ENCODE peak calls at places on chromosomes 4 and X, in six cellular contexts. A is WERI-Rb-1, S is GM23338, B is neural progenitor cell, M is aorta, C is left lung. R is an unnamed sample. For H3K36me3, the result is how much of the 10 kb centered on the place peaks cover.

GRCh38 chr4:81030617-81031388 is at the start of gene BMP3:
- DNase-seq in C (peak), B (peak), S (peak), M (no peak), A (peak), R (peak)

GRCh38 chr4:23021040-23021439 is 328.3 kb downstream of the GBA3 start:
- DNase-seq in M (no peak), A (no peak), C (no peak), S (no peak), B (no peak), R (no peak)

GRCh38 chr4:56158483-56158882 is 209.7 kb downstream of the CEP135 start:
- DNase-seq in C (no peak), M (no peak), S (no peak), B (no peak), A (no peak), R (no peak)

GRCh38 chr4:6695660-6696581 is 2.2 kb downstream of the S100P start:
- DNase-seq in M (no peak), B (no peak), C (peak), A (no peak), S (no peak), R (peak)

GRCh38 chr4:53281438-53281837 is 84.4 kb downstream of the SCFD2 start:
- DNase-seq in A (no peak), C (no peak), B (no peak), M (no peak), S (no peak), R (no peak)

GRCh38 chr4:146442801-146443200 is 78.9 kb downstream of the SLC10A7 start:
- DNase-seq in B (no peak), C (no peak), S (no peak), M (no peak), A (no peak), R (no peak)

GRCh38 chrX:153946910-153947769 is 2.7 kb upstream of the RENBP start:
- DNase-seq in B (peak), A (peak), C (peak), S (peak), M (peak), R (peak)

GRCh38 chr4:173264245-173264959 is 69.8 kb downstream of the HMGB2 start:
- DNase-seq in B (peak), C (no peak), M (no peak), A (no peak), S (peak), R (no peak)

GRCh38 chrX:154370300-154370881 is 4.0 kb downstream of the FLNA start:
- DNase-seq in S (no peak), A (no peak), M (no peak), B (peak), C (no peak), R (peak)

GRCh38 chrX:31580227-31580626 is 508.4 kb upstream of the FTHL17 start:
- DNase-seq in S (peak), M (no peak), A (no peak), C (no peak), B (no peak), R (no peak)

GRCh38 chr4:87014284-87014782 is 79.5 kb downstream of the AFF1 start:
- DNase-seq in B (no peak), M (no peak), S (no peak), A (no peak), C (no peak), R (no peak)

GRCh38 chr4:161160718-161161117 is 1003.1 kb downstream of the FSTL5 start:
- DNase-seq in C (no peak), A (peak), S (peak), B (peak), M (no peak), R (no peak)

GRCh38 chr4:146330392-146330791 is 116.1 kb downstream of the REELD1 start:
- DNase-seq in B (no peak), A (no peak), S (no peak), M (no peak), C (no peak), R (no peak)

GRCh38 chrX:2576793-2577192 is 76.0 kb upstream of the DHRSX start:
- DNase-seq in B (no peak), A (no peak), C (no peak), S (no peak), M (no peak), R (no peak)

GRCh38 chrX:54807524-54808108 is at the start of gene MAGED2:
- DNase-seq in A (peak), C (no peak), S (peak), B (peak), M (peak), R (peak)

GRCh38 chr4:131044368-131044767 is 1948.4 kb downstream of the C4orf33 start:
- DNase-seq in M (no peak), S (no peak), A (no peak), B (no peak), C (no peak), R (no peak)

GRCh38 chrX:12971282-12972003 is 3.5 kb upstream of the TMSB4X start:
- DNase-seq in A (no peak), S (no peak), M (peak), B (no peak), C (no peak), R (no peak)

GRCh38 chrX:724256-724655 is 93.7 kb downstream of the SHOX start:
- DNase-seq in C (no peak), B (no peak), S (no peak), M (no peak), A (no peak), R (no peak)

GRCh38 chr4:102420563-102421221 is 75.4 kb upstream of the SLC39A8 start:
- DNase-seq in M (no peak), A (no peak), S (peak), B (no peak), C (no peak), R (no peak)

GRCh38 chr4:53990641-53991040 is 73.8 kb downstream of the CHIC2 start:
- DNase-seq in C (no peak), M (no peak), A (no peak), S (no peak), B (no peak), R (no peak)

GRCh38 chr4:6367313-6367945 is 97.8 kb downstream of the WFS1 start:
- DNase-seq in M (no peak), S (peak), B (peak), C (peak), A (no peak), R (peak)

GRCh38 chrX:41167888-41168287 is 82.6 kb downstream of the USP9X start:
- DNase-seq in C (no peak), M (no peak), S (no peak), B (no peak), A (no peak), R (no peak)
- H3K36me3 ChIP-seq in C (under half), M (under half), S (half or more), B (under half), A (half or more), R (under half)

DNA sequence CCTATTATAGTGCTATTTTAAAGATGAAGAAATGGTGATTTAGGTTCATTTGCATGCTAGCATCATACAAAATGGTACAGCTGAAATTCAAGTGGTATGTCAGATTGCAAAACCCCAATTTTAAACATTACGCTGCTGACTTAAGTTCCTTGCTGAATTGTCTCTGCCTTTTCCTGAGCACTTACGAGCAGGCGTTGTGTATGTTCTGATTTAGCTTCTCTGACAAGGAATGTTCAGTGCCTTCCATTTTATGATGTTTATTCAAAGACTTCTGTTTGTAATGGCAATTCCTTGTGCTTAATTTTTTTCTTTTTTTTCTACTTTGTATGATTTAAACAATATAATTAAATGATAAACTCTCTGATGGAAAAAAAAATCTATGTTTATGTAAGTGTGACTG is 148.1 kb downstream of the PCDH7 start:
- DNase-seq in B (no peak), C (no peak), S (no peak), A (no peak), M (no peak), R (no peak)
- H3K4me3 ChIP-seq in B (no peak), C (no peak), S (no peak), A (no peak), M (no peak), R (no peak)

GRCh38 chrX:6661731-6662130 is 126.8 kb upstream of the VCX3A start:
- DNase-seq in B (no peak), A (no peak), S (no peak), C (no peak), M (no peak), R (no peak)
- H3K36me3 ChIP-seq in B (under half), A (under half), S (under half), C (under half), M (under half), R (under half)

DNA sequence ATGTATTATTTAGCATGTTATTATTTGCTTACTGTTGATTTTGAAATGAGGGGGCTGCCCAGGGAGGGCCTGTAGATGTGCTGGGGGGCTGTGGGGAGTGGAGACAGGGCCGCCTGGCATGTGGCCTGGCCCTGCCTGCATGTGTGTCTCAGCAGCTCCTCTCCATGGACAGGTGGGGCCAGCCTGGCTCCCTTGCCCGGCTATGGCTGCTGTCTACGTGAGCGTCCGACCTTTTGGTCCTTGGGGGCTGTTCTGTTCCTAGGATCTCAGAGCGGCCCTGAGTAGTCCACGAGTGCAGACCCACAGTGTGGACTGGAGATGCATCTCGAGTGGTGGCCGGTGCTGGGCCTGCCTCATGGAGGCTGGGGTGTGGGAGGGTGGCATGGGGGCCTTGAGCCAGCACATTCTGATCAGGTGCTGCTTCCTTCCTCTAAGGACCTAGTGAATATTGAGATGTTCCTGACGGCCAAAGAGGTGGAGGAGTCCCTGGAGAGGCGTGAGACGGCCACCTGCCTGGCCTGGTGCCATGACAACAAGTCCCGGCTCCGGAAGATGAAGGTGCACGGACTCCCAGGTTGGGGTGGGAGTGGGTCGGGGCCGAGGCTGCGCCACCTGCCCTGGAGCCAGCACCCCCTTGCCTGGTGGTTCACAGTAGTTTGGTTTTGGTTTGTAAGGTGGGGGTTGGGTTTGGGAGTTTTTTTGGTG is 24.9 kb upstream of the UVSSA start:
- DNase-seq in C (peak), M (no peak), A (no peak), B (no peak), S (no peak), R (no peak)
- H3K4me3 ChIP-seq in C (no peak), M (no peak), A (no peak), B (no peak), S (no peak), R (no peak)

DNA sequence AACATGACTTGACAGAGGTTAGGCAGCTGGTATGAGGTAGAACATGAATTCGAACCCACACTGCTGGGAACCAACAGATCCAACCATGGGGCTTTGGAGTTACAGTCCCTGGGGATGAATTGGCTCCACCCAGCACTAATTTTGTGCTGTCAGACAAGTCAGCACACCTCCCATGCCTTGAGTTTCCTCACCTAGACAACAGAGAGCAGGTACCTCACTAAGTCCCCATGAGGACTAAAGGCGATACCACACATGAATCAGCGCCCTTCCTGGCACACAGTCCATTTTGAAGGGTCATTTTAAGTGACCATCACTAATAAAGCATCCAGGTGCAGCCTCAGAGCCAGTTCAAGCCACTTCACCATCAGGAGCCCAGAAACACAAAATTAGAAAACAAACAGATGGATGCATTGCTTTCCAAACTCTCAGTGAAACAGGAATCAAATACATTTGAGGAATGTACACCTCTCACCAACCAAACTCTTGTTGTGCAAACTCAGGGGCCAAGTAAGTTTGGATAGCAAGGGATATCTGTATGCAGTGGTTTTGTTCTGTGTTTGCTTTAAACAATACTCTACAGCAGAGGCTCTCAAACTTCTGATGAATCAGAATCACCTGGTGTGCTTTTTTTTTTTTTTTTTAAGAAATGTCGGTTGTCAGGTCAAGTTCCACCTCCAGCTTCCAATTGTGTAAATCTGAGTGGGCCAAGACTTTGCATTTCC is 10.1 kb downstream of the IDS start:
- DNase-seq in A (no peak), S (no peak), C (no peak), M (no peak), B (no peak), R (no peak)
- H3K36me3 ChIP-seq in A (under half), S (under half), C (half or more), M (under half), B (under half), R (under half)

GRCh38 chrX:72255864-72256263 is 17.0 kb upstream of the ERCC6L start:
- DNase-seq in S (no peak), M (no peak), C (no peak), A (no peak), B (no peak), R (no peak)
- H3K4me3 ChIP-seq in S (peak), M (no peak), C (no peak), A (no peak), B (no peak), R (no peak)

GRCh38 chr4:82866706-82867385 is 24.1 kb downstream of the SEC31A start:
- DNase-seq in A (no peak), M (no peak), B (no peak), S (no peak), C (no peak), R (no peak)

GRCh38 chr4:82868572-82868971 is 22.4 kb downstream of the SEC31A start:
- DNase-seq in B (no peak), A (no peak), S (no peak), M (no peak), C (no peak), R (no peak)

GRCh38 chr4:82865592-82865991 is 25.4 kb downstream of the SEC31A start:
- DNase-seq in B (no peak), S (no peak), C (no peak), A (no peak), M (no peak), R (no peak)

GRCh38 chr4:82861529-82861928 is 29.4 kb downstream of the SEC31A start:
- DNase-seq in C (no peak), B (no peak), S (no peak), A (no peak), M (no peak), R (no peak)

GRCh38 chr4:82864336-82865001 is 26.5 kb downstream of the SEC31A start:
- DNase-seq in A (no peak), B (no peak), M (no peak), C (no peak), S (no peak), R (no peak)
- H3K36me3 ChIP-seq in A (half or more), B (under half), M (under half), C (half or more), S (under half), R (under half)